ENCODE peak calls at places on chromosomes 5 and 9, in seven cellular contexts. G is uterus; I is CD8-positive, alpha-beta memory T cell; C is brain microvascular endothelial cell; Y is heart right ventricle; D is fibroblast of lung; T is psoas muscle. Q is an unnamed sample.

GRCh38 chr9:111588846-111589245 is 10.6 kb downstream of the PTGR1 start:
- DNase-seq in G (no peak), I (no peak), C (no peak), Y (no peak), D (peak), T (no peak), Q (no peak)

GRCh38 chr9:114303571-114303970 is 19.3 kb upstream of the ORM1 start:
- DNase-seq in G (peak), I (no peak), C (no peak), Y (no peak), D (no peak), T (no peak), Q (no peak)

GRCh38 chr5:14225173-14225834 is 82.2 kb downstream of the TRIO start:
- DNase-seq in G (no peak), I (no peak), C (no peak), Y (no peak), D (no peak), T (no peak), Q (no peak)

GRCh38 chr5:58149750-58150149 is 310.1 kb downstream of the PLK2 start:
- DNase-seq in G (no peak), I (no peak), C (no peak), Y (no peak), D (no peak), T (no peak), Q (no peak)

GRCh38 chr9:13688990-13689600 is 409.6 kb upstream of the MPDZ start:
- DNase-seq in G (no peak), I (no peak), C (peak), Y (peak), D (peak), T (no peak), Q (no peak)

GRCh38 chr5:10297646-10298204 is 10.0 kb downstream of the CMBL start:
- DNase-seq in G (no peak), I (no peak), C (no peak), Y (no peak), D (no peak), T (no peak), Q (no peak)

GRCh38 chr5:151108566-151108965 is 27.7 kb upstream of the TNIP1 start:
- DNase-seq in G (no peak), I (no peak), C (no peak), Y (no peak), D (no peak), T (no peak), Q (peak)

GRCh38 chr9:4762889-4763521 is 22.0 kb upstream of the AK3 start:
- DNase-seq in G (peak), I (no peak), C (peak), Y (no peak), D (no peak), T (no peak), Q (peak)

GRCh38 chr5:173321886-173322285 is 6.3 kb downstream of the STC2 start:
- DNase-seq in G (no peak), I (no peak), C (no peak), Y (no peak), D (peak), T (no peak), Q (no peak)

GRCh38 chr9:95379630-95380029 is 62.1 kb upstream of the FANCC start:
- DNase-seq in G (no peak), I (no peak), C (no peak), Y (no peak), D (no peak), T (no peak), Q (no peak)

GRCh38 chr9:124698265-124698664 is 72.8 kb downstream of the NR6A1 start:
- DNase-seq in G (no peak), I (no peak), C (peak), Y (no peak), D (peak), T (no peak), Q (no peak)

GRCh38 chr9:24487250-24487861 is 58.3 kb downstream of the IZUMO3 start:
- DNase-seq in G (no peak), I (no peak), C (no peak), Y (no peak), D (peak), T (no peak), Q (no peak)

GRCh38 chr9:133999866-134000265 is 7.7 kb upstream of the VAV2 start:
- DNase-seq in G (no peak), I (no peak), C (no peak), Y (no peak), D (no peak), T (no peak), Q (no peak)

GRCh38 chr9:77011973-77012817 is 7.3 kb upstream of the FOXB2 start:
- DNase-seq in G (peak), I (peak), C (peak), Y (peak), D (peak), T (peak), Q (peak)

GRCh38 chr5:157303667-157304327 is 37.9 kb downstream of the CYFIP2 start:
- DNase-seq in G (no peak), I (peak), C (no peak), Y (peak), D (no peak), T (no peak), Q (peak)

GRCh38 chr9:81535542-81536241 is 153.7 kb downstream of the TLE1 start:
- DNase-seq in G (no peak), I (no peak), C (peak), Y (no peak), D (peak), T (no peak), Q (no peak)

GRCh38 chr5:154652746-154653417 is 102.3 kb upstream of the LARP1 start:
- DNase-seq in G (no peak), I (no peak), C (no peak), Y (no peak), D (no peak), T (no peak), Q (no peak)

GRCh38 chr9:82996931-82997330 is 66.0 kb downstream of the RASEF start:
- DNase-seq in G (no peak), I (no peak), C (no peak), Y (no peak), D (peak), T (no peak), Q (no peak)

GRCh38 chr5:169826618-169827017 is 153.7 kb downstream of the INSYN2B start:
- DNase-seq in G (no peak), I (no peak), C (peak), Y (no peak), D (no peak), T (no peak), Q (no peak)

GRCh38 chr5:145385276-145385675 is 449.9 kb downstream of the PRELID2 start:
- DNase-seq in G (no peak), I (no peak), C (no peak), Y (no peak), D (no peak), T (no peak), Q (no peak)

GRCh38 chr5:174084691-174085154 is 39.2 kb downstream of the NSG2 start:
- DNase-seq in G (no peak), I (no peak), C (no peak), Y (no peak), D (no peak), T (no peak), Q (no peak)

GRCh38 chr5:145198871-145199270 is 636.3 kb downstream of the PRELID2 start:
- DNase-seq in G (no peak), I (no peak), C (no peak), Y (no peak), D (no peak), T (no peak), Q (no peak)

GRCh38 chr9:70945301-70945700 is 176.1 kb downstream of the TRPM3 start:
- DNase-seq in G (no peak), I (no peak), C (no peak), Y (no peak), D (peak), T (no peak), Q (no peak)

GRCh38 chr5:101976933-101977332 is 319.2 kb downstream of the SLCO4C1 start:
- DNase-seq in G (no peak), I (no peak), C (no peak), Y (no peak), D (no peak), T (no peak), Q (no peak)

GRCh38 chr5:117954341-117954740 is 1034.0 kb downstream of the DTWD2 start:
- DNase-seq in G (no peak), I (no peak), C (no peak), Y (no peak), D (no peak), T (no peak), Q (no peak)

GRCh38 chr9:134418986-134419683 is 92.9 kb downstream of the RXRA start:
- DNase-seq in G (no peak), I (no peak), C (no peak), Y (no peak), D (no peak), T (no peak), Q (no peak)

GRCh38 chr5:175728885-175729828 is 71.3 kb downstream of the HRH2 start:
- DNase-seq in G (no peak), I (no peak), C (peak), Y (no peak), D (no peak), T (no peak), Q (no peak)

GRCh38 chr9:38153152-38153909 is 84.3 kb upstream of the SHB start:
- DNase-seq in G (no peak), I (no peak), C (no peak), Y (no peak), D (no peak), T (no peak), Q (no peak)

GRCh38 chr5:112604741-112605390 is 132.8 kb upstream of the APC start:
- DNase-seq in G (no peak), I (no peak), C (no peak), Y (no peak), D (no peak), T (no peak), Q (no peak)

GRCh38 chr5:180825768-180826525 is 23.3 kb upstream of the MGAT1 start:
- DNase-seq in G (no peak), I (no peak), C (peak), Y (no peak), D (peak), T (peak), Q (peak)

GRCh38 chr9:21070171-21070571 is 7.6 kb downstream of the IFNB1 start:
- DNase-seq in G (peak), I (no peak), C (peak), Y (peak), D (peak), T (peak), Q (peak)
- H3K4me3 ChIP-seq in G (no peak), I (no peak), C (no peak), Y (no peak), D (no peak), T (peak), Q (no peak)

GRCh38 chr5:96683392-96683791 is 21.2 kb downstream of the CAST start:
- DNase-seq in G (no peak), I (no peak), C (no peak), Y (no peak), D (no peak), T (no peak), Q (no peak)

GRCh38 chr5:96683810-96684209 is 21.6 kb downstream of the CAST start:
- DNase-seq in G (no peak), I (no peak), C (no peak), Y (no peak), D (no peak), T (no peak), Q (no peak)

GRCh38 chr5:96687812-96688453 is 25.8 kb downstream of the CAST start:
- DNase-seq in G (no peak), I (no peak), C (peak), Y (no peak), D (peak), T (no peak), Q (no peak)

GRCh38 chr5:96690906-96691305 is 28.7 kb downstream of the CAST start:
- DNase-seq in G (no peak), I (no peak), C (no peak), Y (no peak), D (no peak), T (no peak), Q (no peak)

DNA sequence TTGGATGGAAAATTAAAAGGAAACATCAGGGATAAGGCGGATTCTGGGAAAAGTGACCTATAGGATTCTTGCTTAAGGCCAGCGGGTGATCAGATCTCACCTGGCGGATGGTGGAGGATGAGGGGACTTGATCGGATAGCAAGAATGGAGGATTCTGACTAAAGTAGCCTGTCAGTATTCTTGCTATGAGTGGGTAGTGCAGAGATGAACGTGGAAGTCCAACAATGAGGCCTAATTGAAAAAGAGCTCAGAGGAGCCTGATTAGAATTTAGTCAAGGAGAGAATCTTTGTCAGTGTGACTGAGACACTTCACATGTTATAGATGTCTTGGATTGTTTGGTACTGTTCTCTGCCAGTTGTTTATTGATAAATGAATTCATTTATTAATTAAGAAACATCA is 24.9 kb downstream of the CAST start:
- DNase-seq in G (no peak), I (no peak), C (no peak), Y (no peak), D (no peak), T (no peak), Q (no peak)
- H3K4me3 ChIP-seq in G (no peak), I (no peak), C (no peak), Y (no peak), D (no peak), T (no peak), Q (no peak)

DNA sequence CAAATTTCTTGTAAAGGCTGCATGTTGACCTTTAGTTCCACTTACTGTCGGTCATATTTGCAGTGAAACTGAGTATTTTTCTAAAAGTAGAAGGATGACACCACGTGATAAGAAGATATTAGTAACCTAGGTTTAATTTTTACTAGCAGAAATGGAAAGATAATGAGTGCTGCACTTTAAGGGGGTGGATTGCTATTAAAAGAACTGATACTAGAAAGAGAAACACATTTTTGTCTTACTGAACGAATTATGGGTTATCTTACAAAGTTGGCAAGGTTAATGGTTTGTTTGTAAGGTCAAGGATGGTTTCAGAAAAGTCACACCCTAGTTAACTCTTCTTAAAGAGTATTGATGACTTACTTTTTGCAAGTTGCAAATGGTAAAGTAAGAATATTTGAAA is 2.4 kb downstream of the MACIR start:
- DNase-seq in G (no peak), I (no peak), C (no peak), Y (no peak), D (no peak), T (no peak), Q (no peak)
- H3K4me3 ChIP-seq in G (no peak), I (no peak), C (no peak), Y (no peak), D (no peak), T (peak), Q (no peak)

DNA sequence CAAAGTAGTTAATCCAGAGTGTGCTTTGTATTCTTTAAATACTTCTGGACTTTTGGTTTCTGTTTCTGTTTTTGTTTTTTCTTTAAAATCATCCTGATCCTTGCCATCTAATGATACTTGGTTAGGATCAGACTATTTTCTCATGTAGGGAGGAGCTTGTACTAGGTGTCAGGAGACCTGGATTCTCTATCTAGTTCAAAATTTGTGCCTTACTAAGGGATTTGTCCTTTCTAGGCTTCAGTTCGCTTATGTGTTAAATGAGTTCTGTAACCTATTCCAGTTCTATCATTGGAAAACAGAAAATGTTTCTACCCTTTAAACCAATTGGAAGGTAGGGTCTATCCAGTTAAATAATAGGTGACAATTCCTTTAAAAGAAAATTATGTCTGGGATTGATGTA is 3.3 kb upstream of the MEF2C start:
- DNase-seq in G (no peak), I (no peak), C (no peak), Y (no peak), D (no peak), T (no peak), Q (no peak)
- H3K4me3 ChIP-seq in G (peak), I (no peak), C (no peak), Y (peak), D (peak), T (peak), Q (peak)

GRCh38 chr5:146796911-146797310 is 81.6 kb downstream of the PPP2R2B start:
- DNase-seq in G (no peak), I (no peak), C (no peak), Y (no peak), D (no peak), T (no peak), Q (no peak)

GRCh38 chr5:146799235-146800015 is 79.1 kb downstream of the PPP2R2B start:
- DNase-seq in G (no peak), I (no peak), C (no peak), Y (no peak), D (no peak), T (no peak), Q (no peak)

GRCh38 chr5:146796144-146796543 is 82.4 kb downstream of the PPP2R2B start:
- DNase-seq in G (no peak), I (no peak), C (no peak), Y (no peak), D (no peak), T (no peak), Q (no peak)

GRCh38 chr5:146794326-146795029 is 84.1 kb downstream of the PPP2R2B start:
- DNase-seq in G (no peak), I (no peak), C (no peak), Y (no peak), D (no peak), T (no peak), Q (no peak)

GRCh38 chr5:146797683-146798082 is 80.9 kb downstream of the PPP2R2B start:
- DNase-seq in G (no peak), I (no peak), C (no peak), Y (no peak), D (no peak), T (no peak), Q (no peak)
- H3K4me3 ChIP-seq in G (no peak), I (no peak), C (no peak), Y (no peak), D (no peak), T (no peak), Q (no peak)

DNA sequence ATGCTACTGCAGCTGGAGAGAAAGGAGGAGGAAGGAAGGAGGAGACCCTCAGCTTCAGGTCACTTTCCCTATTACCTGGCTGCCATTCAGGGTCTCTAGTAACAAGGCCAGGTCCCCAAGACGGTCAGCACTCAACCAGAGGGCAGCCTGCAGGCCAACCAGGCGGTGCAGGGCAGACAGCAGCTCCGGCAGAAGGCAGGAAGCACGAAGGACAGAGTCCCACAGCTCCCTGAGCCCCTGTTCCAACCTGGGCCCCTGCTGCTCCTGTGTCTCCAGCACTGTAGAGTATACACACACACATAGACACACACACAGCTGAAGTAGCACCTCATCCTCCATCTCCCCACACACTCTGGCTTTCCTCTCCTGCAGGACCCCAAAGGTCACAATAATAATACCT is 1.7 kb downstream of the FANCG start:
- DNase-seq in G (no peak), I (no peak), C (no peak), Y (no peak), D (no peak), T (no peak), Q (no peak)
- H3K4me3 ChIP-seq in G (no peak), I (no peak), C (peak), Y (no peak), D (peak), T (no peak), Q (no peak)

Q was measured in right cardiac atrium.